ENCODE peak calls at places on chromosome 11, in nine cellular contexts. X is H1, K is ovary, T is esophagus muscularis mucosa, E is K562, J is A549, Z is stomach, C is GM12878, O is SK-N-SH. Y is an unnamed sample.
A peak's percentile ranks its signal among the peaks of the same experiment; 100 is the strongest.

GRCh38 chr11:99632969-99633368 is 612.2 kb downstream of the CNTN5 start:
- DNase-seq in C (no peak), K (no peak), J (no peak), T (no peak), Z (no peak), X (no peak), O (no peak), E (no peak), Y (no peak)

GRCh38 chr11:121965330-121965729 is 150.7 kb downstream of the BLID start:
- DNase-seq in E (no peak), C (no peak), Z (no peak), O (no peak), T (no peak), X (no peak), J (no peak), K (peak; percentile 46), Y (no peak)

GRCh38 chr11:82191690-82192089 is 542.0 kb downstream of the FAM181B start:
- DNase-seq in O (peak; percentile 8), E (no peak), C (no peak), T (no peak), K (no peak), X (no peak), J (no peak), Z (peak; percentile 27), Y (no peak)

GRCh38 chr11:5178046-5178837 is 22.2 kb downstream of the OR51V1 start:
- DNase-seq in J (no peak), Z (no peak), T (no peak), C (no peak), O (no peak), K (no peak), E (no peak), X (no peak), Y (no peak)

GRCh38 chr11:57163160-57163868 is 18.4 kb upstream of the LRRC55 start:
- DNase-seq in J (no peak), Z (no peak), E (no peak), X (no peak), O (no peak), C (no peak), K (no peak), T (no peak), Y (no peak)

GRCh38 chr11:211295-211694 is 3.8 kb downstream of the RIC8A start:
- DNase-seq in T (no peak), Z (peak; percentile 25), K (no peak), C (no peak), E (no peak), J (no peak), O (no peak), X (no peak), Y (peak; percentile 54)

GRCh38 chr11:1297011-1297575 is 12.3 kb downstream of the TOLLIP start:
- DNase-seq in C (no peak), E (no peak), J (no peak), Z (peak; percentile 69), O (no peak), K (no peak), T (no peak), X (no peak), Y (no peak)

GRCh38 chr11:78138694-78139421 is 568 bp downstream of the ALG8 start:
- DNase-seq in K (no peak), O (peak; percentile 44), J (peak; percentile 31), E (peak; percentile 58), C (peak; percentile 21), Z (peak; percentile 41), X (no peak), T (no peak), Y (no peak)

GRCh38 chr11:125960771-125961170 is 14.9 kb downstream of the VSIG10L2 start:
- DNase-seq in C (no peak), K (no peak), T (no peak), X (no peak), J (no peak), Z (no peak), E (no peak), O (no peak), Y (no peak)

GRCh38 chr11:15563054-15563453 is 448.3 kb downstream of the INSC start:
- DNase-seq in J (no peak), K (no peak), X (no peak), O (no peak), Z (no peak), C (no peak), E (no peak), T (peak; percentile 68), Y (no peak)

GRCh38 chr11:108973402-108974119 is 308.7 kb downstream of the DDX10 start:
- DNase-seq in K (no peak), X (no peak), Z (no peak), E (no peak), T (no peak), C (no peak), J (peak; percentile 39), O (no peak), Y (no peak)

GRCh38 chr11:122714021-122714420 is 58.5 kb downstream of the UBASH3B start:
- DNase-seq in K (no peak), O (no peak), E (no peak), C (no peak), X (no peak), Z (no peak), T (no peak), J (no peak), Y (no peak)

GRCh38 chr11:131370090-131370751 is at the start of gene NTM:
- DNase-seq in K (no peak), Z (peak; percentile 44), E (no peak), C (no peak), T (no peak), O (peak; percentile 57), J (no peak), X (no peak), Y (peak; percentile 77)

GRCh38 chr11:63699906-63700305 is 18.6 kb downstream of the RTN3 start:
- DNase-seq in O (no peak), K (no peak), X (no peak), Z (no peak), T (no peak), C (no peak), J (no peak), E (no peak), Y (no peak)

GRCh38 chr11:80593981-80594380 is 1153.2 kb upstream of the TENM4 start:
- DNase-seq in E (no peak), O (no peak), X (no peak), K (no peak), T (no peak), Z (no peak), C (no peak), J (no peak), Y (no peak)

GRCh38 chr11:30553521-30554110 is 32.5 kb downstream of the MPPED2 start:
- DNase-seq in J (no peak), C (no peak), O (no peak), X (no peak), T (no peak), K (no peak), Z (no peak), E (no peak), Y (no peak)

GRCh38 chr11:134586726-134587125 is 174.7 kb upstream of the B3GAT1 start:
- DNase-seq in C (no peak), X (peak; percentile 7), O (no peak), K (no peak), J (no peak), E (no peak), Z (no peak), T (no peak), Y (no peak)

GRCh38 chr11:69669486-69669885 is 5.7 kb downstream of the LTO1 start:
- DNase-seq in X (no peak), T (no peak), K (no peak), E (no peak), Z (no peak), J (no peak), C (no peak), O (peak; percentile 11), Y (peak; percentile 54)

GRCh38 chr11:2728663-2729332 is 29.0 kb upstream of the KCNQ1OT1 start:
- DNase-seq in J (no peak), Z (no peak), O (peak; percentile 77), K (no peak), X (no peak), C (no peak), E (no peak), T (no peak), Y (no peak)

GRCh38 chr11:2730323-2731284 is 30.8 kb upstream of the KCNQ1OT1 start:
- DNase-seq in O (peak; percentile 69), Z (no peak), J (no peak), X (no peak), E (no peak), T (no peak), K (no peak), C (no peak), Y (no peak)

GRCh38 chr11:2729841-2730240 is 30.0 kb upstream of the KCNQ1OT1 start:
- DNase-seq in Z (no peak), K (no peak), J (no peak), O (no peak), C (no peak), E (no peak), X (no peak), T (no peak), Y (no peak)

GRCh38 chr11:2726964-2727363 is 27.2 kb upstream of the KCNQ1OT1 start:
- DNase-seq in K (no peak), O (no peak), Z (no peak), T (no peak), E (no peak), C (no peak), X (no peak), J (no peak), Y (no peak)

GRCh38 chr11:2728128-2728662 is 28.4 kb upstream of the KCNQ1OT1 start:
- DNase-seq in C (no peak), X (no peak), K (no peak), J (no peak), O (no peak), E (no peak), T (no peak), Z (no peak), Y (no peak)
- H3K4me1 ChIP-seq in C (no peaks in the 10 kb centered on the region), X (no peaks in the 10 kb centered on the region), K (peaks cover 6% of the 10 kb centered on the region), J (no peaks in the 10 kb centered on the region), O (no peaks in the 10 kb centered on the region), E (no peaks in the 10 kb centered on the region), T (peaks cover 4% of the 10 kb centered on the region), Z (no peaks in the 10 kb centered on the region), Y (no peaks in the 10 kb centered on the region)

DNA sequence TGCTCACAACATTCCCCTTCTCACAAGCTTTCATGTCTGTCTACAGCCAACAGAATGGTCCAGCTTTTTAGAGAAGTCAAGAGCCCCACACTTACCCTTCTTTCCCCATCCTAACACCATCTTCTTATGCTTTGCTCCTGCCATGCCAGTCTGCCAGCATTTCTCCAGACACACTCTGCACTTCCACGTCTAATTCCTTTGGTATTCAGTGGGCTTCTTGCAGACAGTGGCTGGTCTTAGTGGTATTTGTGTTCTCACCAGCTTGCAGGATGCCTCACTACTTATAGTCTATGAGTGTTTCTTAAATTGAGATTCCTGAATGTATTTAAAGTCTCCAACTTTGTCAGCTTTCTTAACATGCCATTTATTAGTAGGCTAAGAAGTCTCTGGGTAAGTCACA is 154.4 kb downstream of the BBOX1 start:
- DNase-seq in C (no peak), J (no peak), Z (no peak), K (no peak), O (no peak), T (no peak), X (no peak), E (no peak), Y (no peak)
- TF ChIP-seq EP300 in C (no peak), J (no peak), Z (no peak), K (no peak), O (no peak), T (no peak), X (no peak), E (no peak), Y (no peak)

GRCh38 chr11:114088216-114088615 is 28.7 kb downstream of the ZBTB16 start:
- DNase-seq in Z (no peak), C (no peak), O (no peak), X (no peak), E (no peak), J (no peak), K (no peak), T (no peak), Y (peak; percentile 32)
- H3K4me1 ChIP-seq in Z (peaks cover 99% of the 10 kb centered on the region), C (no peaks in the 10 kb centered on the region), O (no peaks in the 10 kb centered on the region), X (no peaks in the 10 kb centered on the region), E (peaks cover 7% of the 10 kb centered on the region), J (no peaks in the 10 kb centered on the region), K (peaks cover 15% of the 10 kb centered on the region), T (peaks cover 100% of the 10 kb centered on the region), Y (peaks cover 100% of the 10 kb centered on the region)

GRCh38 chr11:116044946-116045345 is 540.7 kb upstream of the CADM1 start:
- DNase-seq in X (no peak), C (no peak), Z (no peak), J (no peak), O (no peak), T (no peak), E (no peak), K (no peak), Y (no peak)
- TF ChIP-seq EP300 in X (no peak), C (no peak), Z (no peak), J (no peak), O (no peak), T (no peak), E (no peak), K (no peak), Y (no peak)

Y was measured in sigmoid colon.